ENCODE peak calls at places on chromosomes 3 and 15, in four cellular contexts. K is HS-5; M is stimulated activated CD8-positive, alpha-beta memory T cell treated with anti-CD3 and anti-CD28 coated beads, Interleukin-2, amount 100 ng/mL, for 1 hour; V is esophagus squamous epithelium. N is an unnamed sample.

GRCh38 chr15:50261979-50262378 is 3.5 kb downstream of the HDC start:
- DNase-seq in K (no peak), M (no peak), V (no peak), N (no peak)

GRCh38 chr3:117955196-117955595 is 1079.5 kb downstream of the IGSF11 start:
- DNase-seq in K (no peak), M (no peak), V (no peak), N (no peak)

GRCh38 chr15:63938486-63939061 is 104.8 kb upstream of the HERC1 start:
- DNase-seq in K (no peak), M (no peak), V (no peak), N (no peak)

GRCh38 chr3:133672461-133672860 is 10.7 kb upstream of the TOPBP1 start:
- DNase-seq in K (no peak), M (no peak), V (no peak), N (no peak)

GRCh38 chr15:68668926-68669600 is 90.3 kb downstream of the CORO2B start:
- DNase-seq in K (no peak), M (no peak), V (no peak), N (no peak)

GRCh38 chr3:105553851-105554250 is 187.1 kb downstream of the ALCAM start:
- DNase-seq in K (no peak), M (no peak), V (no peak), N (no peak)

GRCh38 chr3:51675201-51675611 is 4.2 kb downstream of the TEX264 start:
- DNase-seq in K (no peak), M (no peak), V (no peak), N (peak)

GRCh38 chr3:33482126-33482525 is 41.9 kb upstream of the UBP1 start:
- DNase-seq in K (no peak), M (no peak), V (no peak), N (no peak)

N was measured in keratinocyte.